ENCODE peak calls at places on chromosomes 6 and 20, in seven cellular contexts. X, M, L, K, V, B and S are unnamed samples. For H3K36me3, the result is how much of the 10 kb centered on the place peaks cover.

GRCh38 chr20:16115891-16116577 is 457.2 kb downstream of the KIF16B start:
- DNase-seq in X (no peak), M (no peak), L (no peak), K (no peak), V (no peak), B (no peak), S (no peak)

GRCh38 chr6:23591761-23592160 is 534.3 kb upstream of the NRSN1 start:
- DNase-seq in X (no peak), M (no peak), L (no peak), K (no peak), V (no peak), B (no peak), S (no peak)

GRCh38 chr6:20708367-20709124 is 174.3 kb downstream of the CDKAL1 start:
- DNase-seq in X (peak), M (no peak), L (peak), K (no peak), V (peak), B (no peak), S (no peak)

GRCh38 chr20:38895098-38895949 is 30.9 kb upstream of the FAM83D start:
- DNase-seq in X (no peak), M (no peak), L (no peak), K (no peak), V (no peak), B (no peak), S (no peak)

GRCh38 chr6:114121913-114122662 is 151.1 kb upstream of the HDAC2 start:
- DNase-seq in X (no peak), M (no peak), L (no peak), K (no peak), V (no peak), B (no peak), S (no peak)

GRCh38 chr20:25140968-25141367 is 54.5 kb upstream of the ENTPD6 start:
- DNase-seq in X (no peak), M (no peak), L (no peak), K (no peak), V (no peak), B (no peak), S (no peak)

GRCh38 chr6:109033655-109034054 is 61.0 kb downstream of the SESN1 start:
- DNase-seq in X (no peak), M (no peak), L (no peak), K (no peak), V (no peak), B (no peak), S (no peak)

GRCh38 chr6:162124710-162125435 is 602.7 kb downstream of the PRKN start:
- DNase-seq in X (no peak), M (no peak), L (no peak), K (no peak), V (no peak), B (no peak), S (no peak)

GRCh38 chr20:41170386-41171105 is 33.2 kb downstream of the PLCG1 start:
- DNase-seq in X (no peak), M (no peak), L (no peak), K (no peak), V (no peak), B (no peak), S (peak)

GRCh38 chr6:133682506-133683290 is 206.2 kb upstream of the TCF21 start:
- DNase-seq in X (no peak), M (no peak), L (peak), K (no peak), V (peak), B (no peak), S (no peak)

GRCh38 chr20:52493177-52493711 is 301.7 kb upstream of the ZFP64 start:
- DNase-seq in X (no peak), M (no peak), L (peak), K (no peak), V (no peak), B (peak), S (no peak)

GRCh38 chr6:37074053-37074827 is 68.8 kb downstream of the FGD2 start:
- DNase-seq in X (no peak), M (no peak), L (peak), K (peak), V (peak), B (no peak), S (no peak)

DNA sequence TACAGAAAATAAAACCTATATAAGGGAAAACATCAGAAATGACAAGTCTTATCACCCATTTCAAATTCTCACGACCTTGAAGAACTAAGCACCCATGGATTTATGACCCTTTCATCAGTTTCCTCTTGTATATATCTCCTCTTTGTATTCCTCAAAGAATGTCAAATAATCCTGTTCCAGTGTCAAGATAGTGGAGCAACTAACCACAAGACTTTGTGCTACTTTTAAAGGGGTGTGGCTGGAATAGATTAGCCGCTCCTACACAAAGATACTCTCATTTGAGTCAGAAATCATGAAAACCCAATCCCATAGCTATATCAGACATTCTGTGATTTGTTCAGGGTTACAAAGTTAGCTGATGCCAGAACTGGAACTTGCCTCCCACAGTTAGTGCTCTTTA is 6.6 kb downstream of the REPS1 start:
- DNase-seq in X (no peak), M (no peak), L (no peak), K (no peak), V (no peak), B (no peak), S (no peak)
- H3K27ac ChIP-seq in X (no peak), M (no peak), L (no peak), K (no peak), V (no peak), B (no peak), S (no peak)

GRCh38 chr6:169500688-169501087 is 201.1 kb downstream of the WDR27 start:
- DNase-seq in X (no peak), M (no peak), L (no peak), K (no peak), V (no peak), B (no peak), S (no peak)

GRCh38 chr6:169501777-169502313 is 200.0 kb downstream of the WDR27 start:
- DNase-seq in X (no peak), M (no peak), L (no peak), K (no peak), V (no peak), B (no peak), S (no peak)

GRCh38 chr6:169502445-169502844 is 199.4 kb downstream of the WDR27 start:
- DNase-seq in X (no peak), M (no peak), L (no peak), K (no peak), V (no peak), B (no peak), S (no peak)

GRCh38 chr6:169499728-169500265 is 202.0 kb downstream of the WDR27 start:
- DNase-seq in X (no peak), M (no peak), L (no peak), K (peak), V (no peak), B (no peak), S (no peak)

GRCh38 chr6:169501128-169501527 is 200.7 kb downstream of the WDR27 start:
- DNase-seq in X (no peak), M (no peak), L (no peak), K (no peak), V (no peak), B (no peak), S (no peak)
- H3K36me3 ChIP-seq in X (under half), M (under half), L (under half), K (under half), V (under half), B (under half), S (under half)

GRCh38 chr20:34108616-34109174 is 3.3 kb downstream of the EIF2S2 start:
- DNase-seq in X (no peak), M (no peak), L (no peak), K (no peak), V (no peak), B (no peak), S (no peak)
- H3K27ac ChIP-seq in X (no peak), M (no peak), L (no peak), K (no peak), V (no peak), B (no peak), S (no peak)

GRCh38 chr6:170347091-170347490 is 40.5 kb downstream of the FAM120B start:
- DNase-seq in X (no peak), M (no peak), L (peak), K (no peak), V (no peak), B (no peak), S (no peak)
- H3K36me3 ChIP-seq in X (under half), M (under half), L (under half), K (under half), V (under half), B (under half), S (under half)

GRCh38 chr6:110590821-110591351 is 114.5 kb upstream of the SLC22A16 start:
- DNase-seq in X (no peak), M (no peak), L (peak), K (no peak), V (peak), B (no peak), S (no peak)
- H3K27ac ChIP-seq in X (no peak), M (no peak), L (no peak), K (no peak), V (no peak), B (no peak), S (no peak)